ENCODE peak calls at places on chromosomes 7 and 10, in four cellular contexts. Y is mucosa of descending colon; E is Peyer's patch; D is stimulated activated CD4-positive, alpha-beta T cell treated with anti-CD3 and anti-CD28 coated beads, Interleukin-4, amount 100 ng/mL, for 4 hours. Z is an unnamed sample.
A peak's percentile ranks its signal among the peaks of the same experiment; 100 is the strongest.

GRCh38 chr10:683448-684071 is 5.9 kb downstream of the DIP2C start:
- DNase-seq in Y (no peak), E (no peak), D (no peak), Z (peak; percentile 33)

GRCh38 chr7:189719-190118 is 2.7 kb upstream of the FAM20C start:
- DNase-seq in Y (no peak), E (no peak), D (no peak), Z (no peak)

GRCh38 chr7:3916146-3916545 is 615.1 kb downstream of the SDK1 start:
- DNase-seq in Y (no peak), E (no peak), D (no peak), Z (no peak)

GRCh38 chr7:157090485-157091165 is 48.1 kb upstream of the UBE3C start:
- DNase-seq in Y (no peak), E (no peak), D (no peak), Z (no peak)

GRCh38 chr7:27212587-27213149 is 12.8 kb upstream of the HOXA13 start:
- DNase-seq in Y (no peak), E (no peak), D (no peak), Z (no peak)

GRCh38 chr7:136890379-136890778 is 21.9 kb downstream of the CHRM2 start:
- DNase-seq in Y (no peak), E (no peak), D (no peak), Z (no peak)

GRCh38 chr7:95476072-95476845 is 9.5 kb upstream of the ASB4 start:
- DNase-seq in Y (no peak), E (no peak), D (no peak), Z (no peak)

GRCh38 chr10:97771055-97771811 is 566 bp downstream of the SFRP5 start:
- DNase-seq in Y (no peak), E (no peak), D (no peak), Z (peak; percentile 75)

GRCh38 chr10:119981826-119982225 is 89.3 kb downstream of the SEC23IP start:
- DNase-seq in Y (no peak), E (no peak), D (no peak), Z (no peak)

GRCh38 chr7:27165089-27165654 is at the start of gene HOXA9:
- DNase-seq in Y (peak; percentile 88), E (peak; percentile 94), D (no peak), Z (peak; percentile 88)

GRCh38 chr7:11935905-11936304 is 103.9 kb upstream of the THSD7A start:
- DNase-seq in Y (no peak), E (no peak), D (no peak), Z (no peak)

GRCh38 chr7:70947181-70947580 is 184.8 kb upstream of the GALNT17 start:
- DNase-seq in Y (no peak), E (no peak), D (no peak), Z (no peak)

GRCh38 chr7:2732959-2733584 is 45.1 kb downstream of the AMZ1 start:
- DNase-seq in Y (no peak), E (peak; percentile 74), D (no peak), Z (no peak)

GRCh38 chr10:1180071-1180730 is 124.0 kb downstream of the WDR37 start:
- DNase-seq in Y (no peak), E (peak; percentile 38), D (no peak), Z (no peak)

GRCh38 chr10:86265877-86266259 is 100.7 kb downstream of the GRID1 start:
- DNase-seq in Y (no peak), E (peak; percentile 22), D (no peak), Z (no peak)

GRCh38 chr7:50981743-50982142 is 199.0 kb upstream of the GRB10 start:
- DNase-seq in Y (no peak), E (no peak), D (no peak), Z (no peak)

GRCh38 chr7:38855389-38855788 is 53.6 kb downstream of the VPS41 start:
- DNase-seq in Y (no peak), E (no peak), D (no peak), Z (no peak)

GRCh38 chr7:80385512-80385911 is 126.4 kb downstream of the GNAT3 start:
- DNase-seq in Y (no peak), E (no peak), D (no peak), Z (no peak)

GRCh38 chr10:25867321-25867720 is 66.7 kb upstream of the MYO3A start:
- DNase-seq in Y (no peak), E (no peak), D (no peak), Z (no peak)

GRCh38 chr10:100802607-100803006 is 57.2 kb downstream of the PAX2 start:
- DNase-seq in Y (no peak), E (no peak), D (no peak), Z (no peak)

GRCh38 chr7:153193144-153193595 is 433.6 kb downstream of the ACTR3B start:
- DNase-seq in Y (peak; percentile 25), E (no peak), D (no peak), Z (peak; percentile 83)

GRCh38 chr7:102185796-102186195 is 100.9 kb upstream of the SH2B2 start:
- DNase-seq in Y (no peak), E (no peak), D (no peak), Z (peak; percentile 50)

GRCh38 chr7:31734456-31734855 is 47.4 kb downstream of the PPP1R17 start:
- DNase-seq in Y (no peak), E (no peak), D (no peak), Z (no peak)

GRCh38 chr10:24440817-24441790 is 232.2 kb downstream of the KIAA1217 start:
- DNase-seq in Y (no peak), E (no peak), D (no peak), Z (no peak)

GRCh38 chr7:42621543-42622219 is 290.2 kb downstream of the C7orf25 start:
- DNase-seq in Y (no peak), E (no peak), D (no peak), Z (no peak)

GRCh38 chr10:50316695-50317648 is 65.7 kb upstream of the ASAH2 start:
- DNase-seq in Y (no peak), E (no peak), D (no peak), Z (no peak)

GRCh38 chr10:122116331-122116730 is 127.4 kb downstream of the TACC2 start:
- DNase-seq in Y (no peak), E (no peak), D (no peak), Z (peak; percentile 48)